ENCODE peak calls at places on chromosomes 12 and 14, in eight cellular contexts. A, R, L, E, M, O, H and J are unnamed samples.

GRCh38 chr12:127998936-127999467 is 268.0 kb upstream of the TMEM132C start:
- DNase-seq in A (no peak), R (no peak), L (no peak), E (peak), M (no peak), O (no peak), H (no peak), J (no peak)

GRCh38 chr14:51595831-51596472 is 55.8 kb upstream of the FRMD6 start:
- DNase-seq in A (no peak), R (no peak), L (no peak), E (peak), M (no peak), O (no peak), H (no peak), J (no peak)

GRCh38 chr12:62915130-62915529 is 19.8 kb downstream of the PPM1H start:
- DNase-seq in A (no peak), R (no peak), L (no peak), E (no peak), M (no peak), O (no peak), H (no peak), J (no peak)

GRCh38 chr14:74394549-74394948 is 31.5 kb downstream of the SYNDIG1L start:
- DNase-seq in A (no peak), R (no peak), L (no peak), E (no peak), M (no peak), O (no peak), H (no peak), J (no peak)

GRCh38 chr12:110743571-110744093 is 941 bp upstream of the PPP1CC start:
- DNase-seq in A (peak), R (no peak), L (peak), E (no peak), M (peak), O (peak), H (peak), J (no peak)

GRCh38 chr14:101562659-101563351 is 1.5 kb downstream of the DIO3 start:
- DNase-seq in A (no peak), R (no peak), L (peak), E (no peak), M (no peak), O (peak), H (no peak), J (no peak)

GRCh38 chr12:124457287-124458219 is 109.9 kb downstream of the NCOR2 start:
- DNase-seq in A (peak), R (no peak), L (peak), E (no peak), M (peak), O (no peak), H (peak), J (no peak)

GRCh38 chr12:25194211-25194610 is 749 bp downstream of the DNAI7 start:
- DNase-seq in A (no peak), R (peak), L (no peak), E (no peak), M (no peak), O (no peak), H (no peak), J (no peak)

GRCh38 chr12:7151532-7151931 is 21.4 kb downstream of the CLSTN3 start:
- DNase-seq in A (no peak), R (no peak), L (no peak), E (no peak), M (no peak), O (peak), H (no peak), J (no peak)

GRCh38 chr14:93304771-93305170 is 28.1 kb downstream of the BTBD7 start:
- DNase-seq in A (no peak), R (no peak), L (no peak), E (no peak), M (no peak), O (no peak), H (no peak), J (no peak)

GRCh38 chr12:48389409-48389808 is 38.7 kb upstream of the ZNF641 start:
- DNase-seq in A (peak), R (no peak), L (no peak), E (no peak), M (no peak), O (no peak), H (no peak), J (no peak)

GRCh38 chr12:78181544-78182162 is 351.0 kb downstream of the NAV3 start:
- DNase-seq in A (no peak), R (peak), L (no peak), E (peak), M (peak), O (no peak), H (no peak), J (no peak)

GRCh38 chr12:111108726-111109125 is 188.3 kb upstream of the MYL2 start:
- DNase-seq in A (no peak), R (no peak), L (no peak), E (no peak), M (no peak), O (no peak), H (no peak), J (no peak)

GRCh38 chr12:55728185-55728931 is 451 bp downstream of the CD63 start:
- DNase-seq in A (peak), R (peak), L (peak), E (no peak), M (peak), O (peak), H (peak), J (no peak)

GRCh38 chr14:54722791-54723432 is 156.0 kb downstream of the SAMD4A start:
- DNase-seq in A (no peak), R (peak), L (no peak), E (peak), M (peak), O (no peak), H (no peak), J (no peak)

GRCh38 chr12:54750-55535 is 11.6 kb upstream of the IQSEC3 start:
- DNase-seq in A (no peak), R (no peak), L (no peak), E (no peak), M (no peak), O (no peak), H (no peak), J (no peak)

GRCh38 chr12:132517013-132517739 is 27.2 kb downstream of the FBRSL1 start:
- DNase-seq in A (no peak), R (no peak), L (no peak), E (no peak), M (no peak), O (no peak), H (no peak), J (no peak)

GRCh38 chr14:60845523-60845922 is 111.0 kb downstream of the MNAT1 start:
- DNase-seq in A (no peak), R (no peak), L (no peak), E (no peak), M (no peak), O (no peak), H (no peak), J (no peak)

GRCh38 chr12:14723763-14724162 is 27.4 kb upstream of the GUCY2C start:
- DNase-seq in A (peak), R (peak), L (peak), E (peak), M (peak), O (peak), H (peak), J (peak)

GRCh38 chr12:104249017-104249416 is 33.4 kb downstream of the TXNRD1 start:
- DNase-seq in A (no peak), R (no peak), L (no peak), E (no peak), M (no peak), O (no peak), H (no peak), J (no peak)

GRCh38 chr12:39902823-39903222 is 203.1 kb downstream of the SLC2A13 start:
- DNase-seq in A (no peak), R (no peak), L (no peak), E (no peak), M (no peak), O (no peak), H (no peak), J (no peak)

GRCh38 chr14:32611752-32612151 is 282.7 kb downstream of the AKAP6 start:
- DNase-seq in A (no peak), R (no peak), L (no peak), E (no peak), M (no peak), O (no peak), H (no peak), J (peak)

GRCh38 chr14:47392351-47392750 is 283.1 kb downstream of the MDGA2 start:
- DNase-seq in A (no peak), R (no peak), L (no peak), E (peak), M (no peak), O (no peak), H (no peak), J (no peak)

GRCh38 chr12:64077922-64078321 is 144.2 kb downstream of the KICS2 start:
- DNase-seq in A (no peak), R (peak), L (no peak), E (no peak), M (no peak), O (no peak), H (no peak), J (no peak)

GRCh38 chr14:36315159-36315853 is 5.1 kb downstream of the MBIP start:
- DNase-seq in A (no peak), R (no peak), L (no peak), E (no peak), M (no peak), O (no peak), H (no peak), J (no peak)

GRCh38 chr14:58572092-58572853 is 65.5 kb upstream of the DACT1 start:
- DNase-seq in A (no peak), R (peak), L (no peak), E (peak), M (no peak), O (no peak), H (no peak), J (no peak)

GRCh38 chr14:92513966-92514843 is 624 bp downstream of the RIN3 start:
- DNase-seq in A (no peak), R (peak), L (peak), E (no peak), M (peak), O (peak), H (peak), J (no peak)

GRCh38 chr12:51959211-51959610 is 7.7 kb downstream of the ACVR1B start:
- DNase-seq in A (no peak), R (no peak), L (no peak), E (no peak), M (peak), O (no peak), H (peak), J (no peak)

GRCh38 chr14:45838597-45838996 is 585.6 kb upstream of the MIS18BP1 start:
- DNase-seq in A (no peak), R (no peak), L (no peak), E (no peak), M (no peak), O (no peak), H (no peak), J (no peak)

GRCh38 chr12:21149849-21150248 is 18.9 kb downstream of the SLCO1B1 start:
- DNase-seq in A (no peak), R (no peak), L (peak), E (no peak), M (no peak), O (peak), H (no peak), J (no peak)

GRCh38 chr12:9112076-9112853 is 3.5 kb downstream of the A2M start:
- DNase-seq in A (no peak), R (no peak), L (no peak), E (no peak), M (no peak), O (no peak), H (no peak), J (no peak)

GRCh38 chr12:9115731-9116689 is at the start of gene A2M:
- DNase-seq in A (peak), R (no peak), L (no peak), E (no peak), M (no peak), O (no peak), H (no peak), J (no peak)

GRCh38 chr12:9113296-9113986 is 2.3 kb downstream of the A2M start:
- DNase-seq in A (no peak), R (no peak), L (no peak), E (no peak), M (no peak), O (no peak), H (no peak), J (no peak)

GRCh38 chr12:9114946-9115345 is 773 bp downstream of the A2M start:
- DNase-seq in A (no peak), R (no peak), L (no peak), E (no peak), M (no peak), O (no peak), H (no peak), J (no peak)

GRCh38 chr12:9113987-9114309 is 1.8 kb downstream of the A2M start:
- DNase-seq in A (no peak), R (no peak), L (no peak), E (no peak), M (no peak), O (no peak), H (no peak), J (no peak)
- H3K4me3 ChIP-seq in A (peak), R (no peak), L (peak), E (no peak), M (no peak), O (peak), H (peak), J (no peak)

GRCh38 chr12:19185262-19185929 is 55.9 kb downstream of the PLEKHA5 start:
- DNase-seq in A (no peak), R (no peak), L (no peak), E (no peak), M (no peak), O (no peak), H (no peak), J (no peak)

GRCh38 chr12:19179986-19180385 is 50.5 kb downstream of the PLEKHA5 start:
- DNase-seq in A (no peak), R (no peak), L (no peak), E (no peak), M (no peak), O (no peak), H (no peak), J (no peak)

GRCh38 chr12:19186722-19187661 is 57.5 kb downstream of the PLEKHA5 start:
- DNase-seq in A (no peak), R (peak), L (no peak), E (no peak), M (peak), O (no peak), H (no peak), J (no peak)

GRCh38 chr12:19181666-19182426 is 52.3 kb downstream of the PLEKHA5 start:
- DNase-seq in A (no peak), R (no peak), L (peak), E (no peak), M (no peak), O (no peak), H (no peak), J (no peak)

DNA sequence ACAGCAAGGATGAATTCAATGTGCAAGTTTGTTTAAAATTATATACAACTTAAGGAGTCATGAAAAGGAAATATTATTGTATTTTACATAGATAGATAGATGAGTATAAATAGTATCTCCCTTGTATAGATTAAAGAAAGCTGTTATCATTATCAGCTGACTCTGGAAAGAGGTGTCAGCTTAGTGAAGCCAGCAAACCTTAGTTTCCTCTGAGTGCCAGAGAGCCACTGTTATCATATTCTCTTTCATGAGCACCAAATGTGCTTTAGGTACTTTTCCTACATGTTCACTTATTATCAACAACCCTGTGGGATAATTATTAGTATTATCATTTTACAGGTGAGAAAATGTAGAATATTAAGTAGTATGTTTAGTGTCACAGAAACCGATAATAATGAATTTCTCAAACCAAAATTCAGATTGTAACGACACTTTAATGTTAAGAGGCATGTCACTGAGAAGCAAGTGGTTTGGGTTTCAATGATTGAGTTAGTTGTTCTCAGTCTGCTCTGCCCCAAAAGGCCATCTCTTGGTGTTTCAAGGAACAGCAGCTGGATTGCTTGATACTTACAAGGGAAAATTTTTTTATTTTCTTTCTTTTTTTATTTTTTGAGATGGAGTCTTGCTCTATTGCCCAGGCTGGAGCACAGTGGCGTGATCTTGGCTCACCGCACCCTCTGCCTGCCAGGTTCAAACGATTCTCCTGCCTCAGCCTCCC is 53.7 kb downstream of the PLEKHA5 start:
- DNase-seq in A (no peak), R (no peak), L (peak), E (no peak), M (no peak), O (no peak), H (no peak), J (no peak)
- TF ChIP-seq CTCF in A (no peak), R (no peak), L (peak), E (peak), M (no peak), O (no peak), H (no peak), J (peak)

DNA sequence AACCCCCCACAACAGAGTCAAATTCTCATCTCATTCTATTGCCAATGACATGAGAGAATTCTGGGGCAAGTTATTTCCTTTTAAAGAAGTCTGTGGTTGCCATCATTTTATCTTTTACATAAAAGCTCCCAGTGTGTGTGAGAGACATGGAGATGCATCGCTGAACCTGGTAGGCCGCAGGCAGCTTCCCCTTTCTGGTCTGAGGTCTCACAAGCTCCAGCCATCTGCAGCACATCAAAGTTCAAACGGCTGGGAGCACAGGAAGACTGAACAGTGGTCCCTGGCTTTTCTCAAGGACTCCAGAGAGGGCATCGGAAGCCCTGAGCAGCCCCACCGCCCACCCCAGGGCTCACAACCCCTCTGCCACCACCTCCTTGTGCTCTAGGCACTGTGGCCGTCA is 141.7 kb downstream of the RIMBP2 start:
- DNase-seq in A (no peak), R (no peak), L (no peak), E (no peak), M (no peak), O (no peak), H (no peak), J (no peak)
- H3K4me3 ChIP-seq in A (no peak), R (no peak), L (no peak), E (no peak), M (no peak), O (no peak), H (no peak), J (no peak)

DNA sequence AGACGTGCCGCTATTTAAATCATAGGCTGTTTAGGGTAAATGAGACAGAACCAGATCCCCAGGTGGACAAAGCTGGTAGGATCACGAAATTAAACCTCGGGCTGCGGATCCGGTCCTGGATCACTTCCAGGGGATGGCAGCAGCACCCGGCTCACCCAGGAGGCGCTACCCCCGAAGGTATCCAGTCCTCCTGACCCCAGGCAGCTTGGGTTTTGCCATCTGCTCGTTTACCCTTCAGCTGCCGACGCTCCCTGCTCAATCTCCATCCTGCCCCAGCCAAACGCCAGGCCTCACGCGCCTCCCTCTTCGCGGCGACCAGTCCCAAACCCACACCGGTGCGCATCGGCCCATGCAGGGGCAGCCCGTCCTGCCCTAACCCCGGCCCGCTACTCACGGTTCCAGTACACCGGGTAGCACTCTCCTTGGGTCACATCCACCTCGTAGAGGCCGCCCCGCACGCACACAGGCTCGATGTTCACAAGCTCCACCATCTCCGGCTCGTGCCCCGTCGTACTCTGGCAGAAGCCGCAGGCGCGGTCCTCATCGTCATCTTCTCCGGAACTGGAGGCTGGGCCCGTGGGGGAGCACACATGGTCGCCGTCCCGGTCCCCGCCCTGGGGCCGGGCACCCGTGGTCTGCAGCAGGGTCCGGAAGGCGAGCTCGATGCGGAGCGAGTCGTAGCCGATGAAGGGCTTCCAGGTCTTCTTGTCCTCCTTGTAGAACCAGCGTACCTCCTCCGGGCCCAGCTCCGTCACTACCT is 1.1 kb downstream of the DDHD1 start:
- DNase-seq in A (peak), R (peak), L (peak), E (peak), M (peak), O (peak), H (peak), J (no peak)
- TF ChIP-seq CTCF in A (no peak), R (peak), L (no peak), E (peak), M (no peak), O (peak), H (no peak), J (peak)